ENCODE peak calls at places on chromosomes 12 and 14, in ten cellular contexts. M is body of pancreas; Y is fibroblast of pulmonary artery; N is GM23248; J is left ventricle myocardium inferior; P is mesenchymal stem cell; D is CD8-positive, alpha-beta memory T cell; I is DND-41; W is mammary epithelial cell; F is dorsolateral prefrontal cortex. K is an unnamed sample.

GRCh38 chr12:128761305-128761880 is 62.4 kb downstream of the SLC15A4 start:
- DNase-seq in Y (no peak), J (no peak), W (no peak), M (no peak), P (no peak), I (no peak), D (no peak), N (no peak), F (no peak), K (no peak)

GRCh38 chr14:80787876-80788275 is 153.7 kb downstream of the CEP128 start:
- DNase-seq in Y (no peak), D (no peak), M (no peak), F (no peak), W (peak; percentile 37), I (no peak), N (peak; percentile 24), P (no peak), J (no peak), K (no peak)

GRCh38 chr14:100622234-100622633 is 35.0 kb upstream of the BEGAIN start:
- DNase-seq in J (no peak), D (no peak), F (no peak), W (no peak), N (no peak), I (no peak), P (no peak), Y (no peak), M (no peak), K (no peak)

GRCh38 chr12:30877110-30877875 is 49.3 kb upstream of the TSPAN11 start:
- DNase-seq in W (no peak), Y (no peak), J (no peak), D (no peak), N (no peak), M (no peak), I (no peak), P (no peak), F (no peak), K (no peak)

GRCh38 chr14:61575751-61576150 is 119.6 kb upstream of the HIF1A start:
- DNase-seq in P (no peak), F (no peak), Y (no peak), J (no peak), N (peak; percentile 57), M (no peak), W (no peak), I (no peak), D (no peak), K (no peak)

GRCh38 chr14:105889666-105890473 is 363.5 kb downstream of the TMEM121 start:
- DNase-seq in D (no peak), M (peak; percentile 0), I (no peak), W (no peak), J (peak; percentile 8), Y (no peak), F (no peak), P (no peak), N (no peak), K (no peak)

GRCh38 chr14:32394038-32394437 is 64.9 kb downstream of the AKAP6 start:
- DNase-seq in I (no peak), P (no peak), N (no peak), D (no peak), Y (no peak), M (no peak), F (no peak), J (no peak), W (no peak), K (no peak)

GRCh38 chr12:129161511-129161910 is 308.2 kb downstream of the GLT1D1 start:
- DNase-seq in I (no peak), J (no peak), N (no peak), W (no peak), Y (no peak), P (no peak), M (no peak), D (no peak), F (no peak), K (no peak)

GRCh38 chr12:103745962-103746361 is 95.1 kb downstream of the NT5DC3 start:
- DNase-seq in N (no peak), P (no peak), J (no peak), I (no peak), M (no peak), W (no peak), D (no peak), Y (no peak), F (no peak), K (no peak)

GRCh38 chr14:68519788-68520187 is 273.1 kb downstream of the ZFP36L1 start:
- DNase-seq in W (no peak), P (no peak), J (no peak), F (no peak), D (no peak), Y (no peak), I (no peak), M (no peak), N (no peak), K (no peak)
- H3K4me3 ChIP-seq in W (no peak overlapping the region), P (no peak overlapping the region), J (no peak overlapping the region), F (no peak overlapping the region), D (no peak overlapping the region), Y (no peak overlapping the region), I (no peak overlapping the region), M (no peak overlapping the region), N (no peak overlapping the region), K (no peak overlapping the region)

GRCh38 chr12:48978291-48978740 is at the start of gene WNT1:
- DNase-seq in D (no peak), F (no peak), I (no peak), N (peak; percentile 42), J (no peak), Y (no peak), M (peak; percentile 38), W (no peak), P (no peak), K (no peak)

GRCh38 chr12:48979602-48980388 is 1.7 kb downstream of the WNT1 start:
- DNase-seq in W (no peak), M (peak; percentile 58), J (no peak), D (peak; percentile 61), Y (no peak), P (no peak), F (no peak), I (no peak), N (peak; percentile 42), K (no peak)

GRCh38 chr12:48977290-48978281 is 536 bp upstream of the WNT1 start:
- DNase-seq in N (peak; percentile 82), W (peak; percentile 35), I (peak; percentile 73), Y (peak; percentile 48), M (peak; percentile 62), D (peak; percentile 79), J (no peak), F (no peak), P (peak; percentile 62), K (no peak)

GRCh38 chr12:48980389-48980952 is 2.3 kb downstream of the WNT1 start:
- DNase-seq in Y (no peak), D (no peak), J (no peak), F (no peak), W (no peak), N (no peak), M (peak; percentile 25), I (no peak), P (no peak), K (no peak)

DNA sequence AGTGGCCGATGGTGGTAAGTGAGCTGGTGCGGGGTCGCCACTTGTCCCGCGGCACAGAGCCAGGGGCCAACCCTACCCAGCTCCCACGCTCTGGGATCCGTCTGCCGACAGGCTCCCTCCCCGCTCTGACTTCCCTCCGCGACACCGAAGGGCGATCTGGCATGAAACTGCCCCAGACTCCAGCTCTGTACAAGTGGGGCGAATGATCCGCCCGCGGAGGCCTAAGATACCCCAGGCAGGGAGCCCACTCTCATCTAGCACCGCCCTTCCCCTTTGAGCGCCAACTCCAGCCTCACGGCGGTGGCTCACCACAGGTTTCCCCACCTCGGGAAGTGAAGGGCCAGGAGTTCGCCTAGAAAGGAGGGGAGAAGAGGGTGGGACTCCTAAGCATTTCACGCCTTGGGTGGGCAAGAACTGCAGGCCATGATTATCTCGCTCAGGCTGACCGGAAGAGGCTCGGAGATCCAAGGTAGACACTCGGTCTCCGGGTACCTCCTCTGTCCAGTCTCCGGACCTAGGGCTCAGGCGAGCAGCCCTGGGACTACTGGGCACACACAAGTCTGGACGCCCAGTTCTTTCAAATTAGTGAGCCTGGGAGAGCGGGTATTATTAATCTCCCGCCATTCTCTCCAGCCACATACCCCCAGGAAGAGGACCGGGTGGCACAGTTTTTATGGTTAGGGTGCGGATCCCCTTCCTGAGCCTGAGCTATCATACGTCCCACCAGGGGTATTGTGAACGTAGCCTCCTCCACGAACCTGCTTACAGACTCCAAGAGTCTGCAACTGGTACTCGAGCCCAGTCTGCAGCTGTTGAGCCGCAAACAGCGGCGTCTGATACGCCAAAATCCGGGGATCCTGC is 849 bp downstream of the WNT1 start:
- DNase-seq in F (no peak), W (no peak), P (no peak), M (no peak), J (no peak), D (no peak), Y (no peak), I (no peak), N (no peak), K (no peak)
- H3K4me3 ChIP-seq in F (peak overlapping the region; percentile 24), W (peak overlapping the region; percentile 3), P (peak overlapping the region; percentile 34), M (no peak overlapping the region), J (peak overlapping the region; percentile 59), D (peak overlapping the region; percentile 89), Y (no peak overlapping the region), I (no peak overlapping the region), N (peak overlapping the region; percentile 29), K (no peak overlapping the region)

GRCh38 chr12:49537231-49537708 is 1.6 kb upstream of the KCNH3 start:
- DNase-seq in W (no peak), N (peak; percentile 22), P (no peak), J (no peak), Y (no peak), D (no peak), I (no peak), F (no peak), M (peak; percentile 37), K (no peak)
- H3K4me3 ChIP-seq in W (no peak overlapping the region), N (peak overlapping the region; percentile 57), P (no peak overlapping the region), J (peak overlapping the region; percentile 72), Y (peak overlapping the region; percentile 22), D (peak overlapping the region; percentile 76), I (no peak overlapping the region), F (peak overlapping the region; percentile 62), M (no peak overlapping the region), K (peak overlapping the region; percentile 38)

GRCh38 chr12:112105891-112106290 is 2.7 kb downstream of the NAA25 start:
- DNase-seq in P (no peak), M (no peak), J (no peak), D (no peak), I (no peak), W (no peak), N (no peak), Y (no peak), F (no peak), K (no peak)
- H3K4me3 ChIP-seq in P (no peak overlapping the region), M (no peak overlapping the region), J (no peak overlapping the region), D (no peak overlapping the region), I (no peak overlapping the region), W (no peak overlapping the region), N (no peak overlapping the region), Y (no peak overlapping the region), F (no peak overlapping the region), K (no peak overlapping the region)

DNA sequence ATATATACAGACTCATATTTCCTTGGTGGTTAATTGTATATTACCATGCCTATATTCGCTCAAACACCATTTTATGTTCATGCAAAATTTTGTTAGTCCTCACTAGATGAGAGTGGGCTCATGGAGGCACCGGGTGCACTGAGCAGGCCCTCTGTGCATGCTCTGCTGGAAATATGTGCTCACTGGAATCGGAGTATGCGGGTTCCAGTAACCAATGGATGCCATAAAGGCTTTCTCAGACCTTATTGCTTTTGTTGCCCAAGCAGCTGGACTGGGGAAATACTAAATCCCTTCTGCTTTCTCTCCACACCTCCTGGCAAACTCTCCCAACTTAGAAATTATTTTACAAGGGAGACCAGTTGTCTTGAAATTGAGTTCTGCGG is 7.7 kb upstream of the HOXC6 start:
- DNase-seq in J (no peak), P (peak; percentile 38), W (no peak), N (peak; percentile 50), I (no peak), Y (no peak), F (no peak), D (no peak), M (no peak), K (no peak)
- H3K4me3 ChIP-seq in J (peak overlapping the region; percentile 40), P (peak overlapping the region; percentile 45), W (peak overlapping the region; percentile 52), N (peak overlapping the region; percentile 78), I (no peak overlapping the region), Y (no peak overlapping the region), F (no peak overlapping the region), D (no peak overlapping the region), M (no peak overlapping the region), K (peak overlapping the region; percentile 78)

K was measured in skeletal muscle cell.